ENCODE peak calls at places on chromosomes 3 and 15, in four cellular contexts. Q is suprapubic skin, G is esophagus muscularis mucosa, S is HL-60. X is an unnamed sample.

GRCh38 chr3:119098620-119099222 is 47.2 kb upstream of the TEX55 start:
- DNase-seq in Q (no peak), G (no peak), S (no peak), X (no peak)

GRCh38 chr3:172096881-172097420 is 57.6 kb downstream of the FNDC3B start:
- DNase-seq in Q (no peak), G (no peak), S (peak), X (peak)

GRCh38 chr3:123447749-123448502 is 964 bp downstream of the ADCY5 start:
- DNase-seq in Q (no peak), G (no peak), S (peak), X (peak)

GRCh38 chr3:185549111-185549510 is 3.3 kb downstream of the LIPH start:
- DNase-seq in Q (no peak), G (no peak), S (no peak), X (peak)

GRCh38 chr3:188262913-188263683 is 109.1 kb downstream of the LPP start:
- DNase-seq in Q (no peak), G (no peak), S (no peak), X (no peak)

GRCh38 chr3:134149286-134149685 is 101.4 kb downstream of the RYK start:
- DNase-seq in Q (no peak), G (no peak), S (no peak), X (no peak)

GRCh38 chr3:183579967-183580720 is 24.6 kb upstream of the KLHL6 start:
- DNase-seq in Q (no peak), G (no peak), S (no peak), X (no peak)

GRCh38 chr15:92813440-92813839 is 86.7 kb upstream of the CHD2 start:
- DNase-seq in Q (no peak), G (no peak), S (no peak), X (no peak)

GRCh38 chr3:188169826-188170455 is 16.0 kb downstream of the LPP start:
- DNase-seq in Q (no peak), G (no peak), S (no peak), X (no peak)

GRCh38 chr15:20340931-20341661 is 200.5 kb downstream of the GOLGA6L6 start:
- DNase-seq in Q (peak), G (peak), S (no peak), X (peak)

GRCh38 chr3:123499316-123499715 is 50.4 kb upstream of the ADCY5 start:
- DNase-seq in Q (no peak), G (no peak), S (no peak), X (no peak)

GRCh38 chr15:69515508-69516290 is 63.1 kb downstream of the RPLP1 start:
- DNase-seq in Q (no peak), G (no peak), S (peak), X (no peak)
- TF ChIP-seq POLR2AphosphoS5 in Q (no peak), G (no peak), S (no peak), X (no peak)

GRCh38 chr15:101614001-101614585 is 38.1 kb downstream of the TM2D3 start:
- DNase-seq in Q (no peak), G (no peak), S (no peak), X (no peak)
- TF ChIP-seq CTCF in Q (no peak), G (no peak), S (no peak), X (no peak)

GRCh38 chr3:24493951-24494615 is 567 bp downstream of the THRB start:
- DNase-seq in Q (peak), G (no peak), S (peak), X (peak)
- TF ChIP-seq POLR2AphosphoS5 in Q (peak), G (no peak), S (no peak), X (peak)

DNA sequence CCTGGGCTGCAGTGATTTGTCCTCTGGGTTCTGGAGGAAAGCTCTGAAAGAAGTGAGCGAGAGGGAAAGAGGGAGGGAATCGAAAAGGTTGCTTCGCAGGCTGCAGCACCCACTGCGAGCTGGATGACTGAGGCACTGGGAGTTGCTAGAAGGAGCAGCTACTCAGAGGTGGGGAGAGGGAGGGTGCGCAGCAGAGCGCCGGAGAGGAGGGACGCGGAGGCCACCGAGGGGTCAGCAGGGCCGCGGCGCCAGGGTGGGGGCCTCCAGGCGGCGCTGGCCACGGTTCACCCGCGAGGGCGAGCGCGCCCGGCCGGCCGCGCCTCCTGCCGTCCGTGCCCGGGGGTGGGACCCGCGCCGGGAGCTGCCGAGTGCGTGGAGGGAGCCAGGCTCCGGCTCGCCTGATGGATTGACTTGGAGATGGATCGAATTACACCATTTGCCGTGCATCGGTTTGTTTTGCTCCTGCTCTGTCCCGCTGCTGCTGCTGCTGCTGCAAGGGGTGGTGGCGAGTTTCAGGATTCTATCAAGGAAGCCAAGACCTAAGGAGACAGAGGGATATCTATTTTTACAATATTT is at the start of gene SEMA6D:
- DNase-seq in Q (peak), G (no peak), S (no peak), X (peak)
- TF ChIP-seq CTCF in Q (no peak), G (peak), S (no peak), X (peak)

X was measured in stomach.